ENCODE peak calls at places on chromosomes 4 and X, in four cellular contexts. E is adrenal gland, S is dorsolateral prefrontal cortex, U is heart left ventricle. R is an unnamed sample. For H3K27me3, the result is how much of the 10 kb centered on the place peaks cover.

GRCh38 chr4:153782567-153782966 is 6.3 kb downstream of the SFRP2 start:
- DNase-seq in E (no peak), U (no peak), S (no peak), R (no peak)

GRCh38 chr4:77599378-77599777 is 6.2 kb upstream of the CXCL13 start:
- DNase-seq in S (no peak), E (peak), U (no peak), R (no peak)

GRCh38 chr4:12633058-12633651 is 851.0 kb downstream of the RAB28 start:
- DNase-seq in S (peak), E (peak), U (peak), R (peak)

GRCh38 chr4:154578919-154579318 is 11.6 kb downstream of the FGA start:
- DNase-seq in E (no peak), S (no peak), U (no peak), R (no peak)

GRCh38 chrX:137567474-137568232 is 1.7 kb downstream of the ZIC3 start:
- DNase-seq in U (no peak), E (no peak), S (no peak), R (no peak)

GRCh38 chrX:143788265-143788664 is 67.7 kb upstream of the SPANXN2 start:
- DNase-seq in E (no peak), U (no peak), S (no peak), R (no peak)

GRCh38 chrX:155441097-155441496 is 17.3 kb downstream of the F8A3 start:
- DNase-seq in E (no peak), S (no peak), U (no peak), R (no peak)

GRCh38 chrX:13688384-13688771 is 550 bp upstream of the RAB9A start:
- DNase-seq in S (no peak), E (no peak), U (no peak), R (no peak)

GRCh38 chr4:169070895-169071218 is 60.8 kb upstream of the CBR4 start:
- DNase-seq in S (no peak), E (no peak), U (no peak), R (no peak)

GRCh38 chr4:82975792-82976191 is 34.8 kb downstream of the LIN54 start:
- DNase-seq in U (no peak), S (no peak), E (no peak), R (no peak)

GRCh38 chr4:139589619-139590018 is 33.6 kb upstream of the SETD7 start:
- DNase-seq in S (peak), E (peak), U (no peak), R (no peak)

GRCh38 chr4:26233350-26233749 is 87.5 kb upstream of the RBPJ start:
- DNase-seq in U (no peak), S (no peak), E (no peak), R (no peak)

GRCh38 chr4:137514401-137515116 is 17.7 kb downstream of the PCDH18 start:
- DNase-seq in E (no peak), S (no peak), U (no peak), R (no peak)

GRCh38 chr4:2289311-2289954 is 27.5 kb upstream of the MXD4 start:
- DNase-seq in S (no peak), U (no peak), E (no peak), R (no peak)

GRCh38 chrX:112313201-112313600 is 230.6 kb upstream of the TRPC5 start:
- DNase-seq in S (no peak), E (no peak), U (no peak), R (no peak)

GRCh38 chr4:136650541-136651277 is 881.6 kb downstream of the PCDH18 start:
- DNase-seq in E (no peak), U (no peak), S (no peak), R (no peak)

GRCh38 chrX:37405954-37406353 is 56.8 kb downstream of the PRRG1 start:
- DNase-seq in E (no peak), U (no peak), S (no peak), R (no peak)

GRCh38 chr4:31455612-31456011 is 735.4 kb downstream of the PCDH7 start:
- DNase-seq in E (no peak), U (no peak), S (no peak), R (no peak)

GRCh38 chrX:14528629-14529287 is 578 bp upstream of the GLRA2 start:
- DNase-seq in U (peak), S (peak), E (peak), R (peak)

GRCh38 chr4:54277691-54278090 is 48.6 kb downstream of the PDGFRA start:
- DNase-seq in E (peak), U (no peak), S (no peak), R (no peak)

GRCh38 chr4:85860066-85860465 is 385.1 kb downstream of the ARHGAP24 start:
- DNase-seq in S (no peak), E (no peak), U (no peak), R (no peak)

GRCh38 chr4:120829113-120829831 is 93.3 kb downstream of the PRDM5 start:
- DNase-seq in S (no peak), E (no peak), U (no peak), R (no peak)

GRCh38 chr4:142614621-142615323 is 231.3 kb downstream of the INPP4B start:
- DNase-seq in U (no peak), E (no peak), S (no peak), R (no peak)

GRCh38 chr4:81453024-81453423 is 18.7 kb downstream of the RASGEF1B start:
- DNase-seq in E (no peak), S (no peak), U (no peak), R (no peak)

GRCh38 chr4:69881173-69881773 is 21.3 kb upstream of the SULT1E1 start:
- DNase-seq in E (peak), S (peak), U (no peak), R (no peak)

GRCh38 chrX:14243823-14244222 is 214.1 kb upstream of the GEMIN8 start:
- DNase-seq in E (no peak), S (no peak), U (no peak), R (no peak)

GRCh38 chr4:172188248-172188976 is 375.2 kb downstream of the GALNTL6 start:
- DNase-seq in U (no peak), E (no peak), S (no peak), R (no peak)

GRCh38 chrX:150086371-150086770 is 148.1 kb upstream of the EOLA2 start:
- DNase-seq in S (no peak), U (no peak), E (no peak), R (no peak)
- H3K27me3 ChIP-seq in S (half or more), U (under half), E (under half), R (under half)

GRCh38 chr4:73588613-73589012 is 31.6 kb downstream of the RASSF6 start:
- DNase-seq in U (no peak), E (no peak), S (no peak), R (no peak)

GRCh38 chr4:73586040-73586439 is 34.2 kb downstream of the RASSF6 start:
- DNase-seq in S (no peak), U (no peak), E (no peak), R (no peak)

GRCh38 chr4:73589887-73590801 is 30.1 kb downstream of the RASSF6 start:
- DNase-seq in E (no peak), U (no peak), S (no peak), R (no peak)

GRCh38 chr4:73585345-73585744 is 34.9 kb downstream of the RASSF6 start:
- DNase-seq in U (no peak), E (no peak), S (no peak), R (no peak)

DNA sequence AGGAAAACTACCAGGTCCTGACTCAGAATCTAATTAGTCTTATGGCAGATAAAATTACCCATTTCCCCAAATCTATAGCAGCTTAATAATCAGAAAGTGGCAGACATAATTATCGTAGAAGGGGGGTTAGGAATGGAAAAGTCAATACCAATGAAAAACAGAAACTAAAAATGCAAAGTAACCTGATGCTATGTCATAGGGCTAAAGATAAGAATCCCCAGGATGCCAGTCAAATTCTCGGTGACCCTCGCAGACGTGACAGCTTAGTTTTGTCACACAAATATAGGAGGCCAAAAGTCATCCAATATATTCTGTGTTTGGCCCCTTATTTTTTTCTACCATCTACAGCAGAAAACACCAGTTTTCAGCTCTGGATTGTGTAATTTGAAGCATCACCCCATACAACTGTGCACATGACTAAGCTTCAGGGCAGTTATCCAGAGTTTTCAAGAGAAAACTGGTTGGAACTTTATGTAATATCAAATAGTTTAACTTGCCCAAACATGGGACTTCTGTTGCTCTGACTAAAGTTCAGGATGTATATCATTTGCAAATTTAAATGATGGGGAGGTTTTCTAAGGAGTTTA is 30.9 kb downstream of the RASSF6 start:
- DNase-seq in S (no peak), E (no peak), U (no peak), R (no peak)
- H3K27ac ChIP-seq in S (no peak), E (no peak), U (no peak), R (no peak)

GRCh38 chr4:112523764-112524505 is 8.0 kb upstream of the NEUROG2 start:
- DNase-seq in S (no peak), U (peak), E (peak), R (peak)
- H3K27me3 ChIP-seq in S (half or more), U (half or more), E (half or more), R (half or more)

GRCh38 chrX:108437789-108438623 is at the start of gene COL4A6:
- DNase-seq in U (no peak), S (no peak), E (peak), R (no peak)

GRCh38 chrX:108437354-108437753 is 868 bp downstream of the COL4A6 start:
- DNase-seq in E (no peak), S (no peak), U (no peak), R (no peak)

GRCh38 chrX:108439434-108439883 is at the start of gene COL4A5:
- DNase-seq in S (no peak), E (peak), U (peak), R (no peak)

GRCh38 chrX:108443065-108443464 is 3.4 kb downstream of the COL4A5 start:
- DNase-seq in E (no peak), U (no peak), S (no peak), R (no peak)

GRCh38 chrX:108439961-108440696 is 491 bp downstream of the COL4A5 start:
- DNase-seq in E (peak), U (no peak), S (no peak), R (no peak)
- H3K27ac ChIP-seq in E (no peak), U (peak), S (no peak), R (no peak)

DNA sequence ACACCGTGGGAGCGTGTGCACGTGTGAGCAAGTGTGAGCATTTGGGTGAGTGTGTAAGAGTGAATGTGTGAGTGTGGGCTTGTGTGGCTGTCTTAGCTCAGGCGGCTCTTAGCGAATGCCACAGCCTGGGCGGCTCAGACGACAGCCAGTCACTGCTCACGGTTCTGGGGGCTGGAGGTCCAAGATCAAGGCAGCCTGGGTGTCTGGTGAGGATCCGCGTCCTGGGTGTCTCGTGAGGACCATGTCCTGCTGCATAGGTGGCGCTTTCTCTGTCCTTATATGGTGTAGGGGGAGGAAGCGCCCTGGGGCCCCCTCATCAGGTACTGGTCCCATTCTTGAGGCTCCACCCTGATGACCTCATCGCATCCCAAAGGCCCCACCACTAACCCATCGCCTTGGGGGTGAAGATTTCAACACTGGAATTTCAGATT is 4.5 kb downstream of the DOK7 start:
- DNase-seq in E (no peak), U (no peak), S (no peak), R (no peak)
- H3K27me3 ChIP-seq in E (under half), U (under half), S (under half), R (under half)

DNA sequence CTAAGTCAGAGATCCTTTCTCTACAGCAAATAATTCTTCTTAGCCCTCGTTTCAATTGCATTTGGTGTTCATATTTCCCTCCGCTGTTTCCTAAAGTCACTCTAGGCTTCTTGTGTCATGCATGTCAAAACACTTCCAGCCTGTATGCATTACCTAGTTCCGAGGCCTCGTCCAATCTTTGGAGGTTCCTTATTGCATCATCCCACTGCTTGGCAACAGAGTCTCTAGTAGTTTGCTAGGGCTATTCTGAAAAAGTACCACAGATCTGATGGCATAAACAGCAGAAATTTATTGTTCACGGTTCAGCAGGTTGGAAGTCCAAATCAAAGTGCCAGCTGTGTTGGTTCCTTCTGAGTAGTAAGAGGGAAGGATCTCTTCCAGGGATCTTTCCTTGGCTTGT is 5.9 kb downstream of the H2BW2 start:
- DNase-seq in U (no peak), E (no peak), S (no peak), R (no peak)
- H3K27ac ChIP-seq in U (no peak), E (no peak), S (no peak), R (no peak)

GRCh38 chr4:679571-680083 is 5.3 kb downstream of the MYL5 start:
- DNase-seq in U (no peak), E (no peak), S (no peak), R (no peak)
- H3K27me3 ChIP-seq in U (under half), E (under half), S (under half), R (under half)

DNA sequence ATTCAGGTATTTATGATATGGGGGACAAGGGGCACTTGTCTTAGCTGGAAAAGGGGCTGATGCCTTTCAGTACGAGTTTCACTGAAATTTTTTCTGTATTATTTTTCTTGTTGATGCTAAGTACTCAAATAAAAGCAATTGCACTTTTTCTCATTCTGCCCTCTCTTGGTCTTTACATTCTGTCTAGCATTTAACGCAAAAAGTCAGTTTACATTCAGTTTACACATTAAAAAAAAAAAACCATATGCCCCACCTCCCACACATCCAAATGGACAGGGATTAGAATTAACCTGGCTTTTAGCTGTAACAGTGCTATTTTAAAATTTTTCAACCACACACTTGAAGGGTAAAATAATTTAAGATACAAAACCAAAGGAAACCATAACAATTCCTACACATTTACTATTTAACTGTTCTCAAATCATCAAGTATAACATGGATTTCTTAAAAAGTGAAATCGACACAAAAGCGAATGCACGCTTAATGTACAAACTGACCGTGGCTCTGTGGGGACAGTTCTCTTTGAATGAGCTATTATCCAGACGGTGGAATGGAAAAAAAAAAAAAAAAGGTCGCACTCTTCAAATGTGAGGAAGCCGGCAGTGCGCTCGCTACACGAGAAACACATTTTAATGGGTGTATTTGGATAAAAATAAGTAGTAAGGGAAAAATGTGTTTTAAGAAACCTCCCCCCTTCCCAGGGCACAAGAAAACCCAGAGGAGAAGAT is 1.4 kb downstream of the AMMECR1 start:
- DNase-seq in S (no peak), U (no peak), E (no peak), R (no peak)
- H3K27ac ChIP-seq in S (no peak), U (no peak), E (no peak), R (peak)